ENCODE peak calls at places on chromosomes 11 and 22, in ten cellular contexts. H is GOT3; F is cardiac muscle cell; L is effector CD4-positive, alpha-beta T cell; I is LNCaP clone FGC; U is progenitor cell of endocrine pancreas; P is GM23248; M is fibroblast of the conjunctiva; V is hepatocyte; E is RWPE1. O is an unnamed sample.

GRCh38 chr22:36081023-36081431 is 52.4 kb upstream of the RBFOX2 start:
- DNase-seq in P (peak; percentile 95), U (no peak), F (peak; percentile 62), L (no peak), M (peak; percentile 88), V (peak; percentile 53), H (peak; percentile 55), E (no peak), I (no peak), O (no peak)

GRCh38 chr11:46903846-46904245 is 14.5 kb downstream of the LRP4 start:
- DNase-seq in F (no peak), P (no peak), V (no peak), M (no peak), L (no peak), I (no peak), E (no peak), U (no peak), H (no peak), O (no peak)

GRCh38 chr11:114399490-114399889 is 821 bp downstream of the C11orf71 start:
- DNase-seq in P (no peak), M (no peak), F (no peak), V (peak; percentile 19), E (no peak), I (no peak), U (no peak), H (no peak), L (no peak), O (no peak)

GRCh38 chr11:33767624-33768023 is 6.7 kb downstream of the FBXO3 start:
- DNase-seq in F (no peak), U (no peak), I (no peak), H (no peak), L (no peak), M (no peak), V (no peak), P (no peak), E (no peak), O (no peak)

GRCh38 chr11:12556788-12557384 is 117.3 kb upstream of the TEAD1 start:
- DNase-seq in E (peak; percentile 82), I (no peak), P (peak; percentile 94), U (no peak), M (peak; percentile 75), L (no peak), H (no peak), V (peak; percentile 73), F (peak; percentile 98), O (peak; percentile 54)

GRCh38 chr11:60835472-60835871 is 6.4 kb upstream of the CCDC86 start:
- DNase-seq in F (no peak), U (no peak), I (no peak), E (no peak), V (no peak), L (no peak), P (no peak), M (no peak), H (no peak), O (no peak)

GRCh38 chr22:25081409-25081824 is 118.2 kb upstream of the CRYBB3 start:
- DNase-seq in I (no peak), E (peak; percentile 20), L (peak; percentile 23), H (no peak), V (peak; percentile 64), M (no peak), P (peak; percentile 41), F (peak; percentile 39), U (peak; percentile 21), O (no peak)

GRCh38 chr11:12449961-12450715 is 72.8 kb downstream of the PARVA start:
- DNase-seq in E (peak; percentile 77), H (no peak), U (no peak), L (no peak), F (no peak), M (no peak), I (no peak), V (no peak), P (peak; percentile 82), O (no peak)

GRCh38 chr11:25981998-25982397 is 349.9 kb upstream of the ANO3 start:
- DNase-seq in H (no peak), I (peak; percentile 47), V (peak; percentile 66), L (no peak), P (peak; percentile 80), M (peak; percentile 78), F (peak; percentile 87), E (peak; percentile 46), U (no peak), O (peak; percentile 42)

GRCh38 chr11:21514298-21514697 is 678.6 kb upstream of the ANO5 start:
- DNase-seq in F (no peak), V (peak; percentile 30), U (no peak), L (no peak), I (peak; percentile 7), M (no peak), E (no peak), H (no peak), P (peak; percentile 17), O (no peak)

GRCh38 chr11:97856666-97857065 is 1164.1 kb upstream of the CNTN5 start:
- DNase-seq in L (no peak), V (no peak), I (no peak), F (no peak), H (no peak), M (no peak), P (no peak), U (no peak), E (no peak), O (no peak)

GRCh38 chr11:94325681-94326080 is 21.3 kb downstream of the IZUMO1R start:
- DNase-seq in H (no peak), P (peak; percentile 47), L (peak; percentile 8), F (peak; percentile 38), M (no peak), E (no peak), U (peak; percentile 25), I (peak; percentile 14), V (peak; percentile 33), O (peak; percentile 70)

GRCh38 chr11:86610559-86611341 is 61.7 kb downstream of the ME3 start:
- DNase-seq in I (no peak), V (no peak), F (no peak), H (no peak), P (peak; percentile 22), L (no peak), U (no peak), M (no peak), E (no peak), O (no peak)

GRCh38 chr11:102251423-102251822 is 65.9 kb upstream of the BIRC3 start:
- DNase-seq in I (no peak), F (no peak), E (no peak), U (no peak), M (no peak), L (no peak), V (no peak), P (no peak), H (no peak), O (no peak)

GRCh38 chr11:32145282-32145681 is 54.4 kb downstream of the RCN1 start:
- DNase-seq in V (no peak), P (no peak), F (no peak), E (no peak), M (no peak), L (no peak), H (no peak), U (no peak), I (no peak), O (no peak)

GRCh38 chr11:82995754-82996398 is 75.8 kb downstream of the RAB30 start:
- DNase-seq in U (no peak), F (peak; percentile 84), M (peak; percentile 21), V (no peak), E (no peak), P (no peak), I (no peak), L (no peak), H (no peak), O (no peak)

GRCh38 chr11:62553839-62554361 is 7.3 kb upstream of the AHNAK start:
- DNase-seq in F (no peak), M (peak; percentile 68), P (peak; percentile 97), I (no peak), E (peak; percentile 81), H (no peak), L (no peak), V (no peak), U (no peak), O (peak; percentile 53)

GRCh38 chr11:65107078-65107477 is 4.6 kb upstream of the TM7SF2 start:
- DNase-seq in L (no peak), H (no peak), F (no peak), V (no peak), I (no peak), P (no peak), E (no peak), U (no peak), M (no peak), O (no peak)

GRCh38 chr11:8699903-8700302 is 17.3 kb downstream of the RPL27A start:
- DNase-seq in L (no peak), F (peak; percentile 87), H (no peak), P (peak; percentile 78), U (no peak), V (no peak), I (no peak), E (no peak), M (no peak), O (peak; percentile 15)

GRCh38 chr11:21048626-21049025 is 379.2 kb downstream of the NELL1 start:
- DNase-seq in E (no peak), M (no peak), F (no peak), H (no peak), V (no peak), L (no peak), P (no peak), I (no peak), U (no peak), O (no peak)

GRCh38 chr11:120539681-120540369 is 28.3 kb downstream of the GRIK4 start:
- DNase-seq in L (no peak), E (peak; percentile 23), P (peak; percentile 76), I (no peak), H (no peak), F (peak; percentile 30), M (no peak), V (no peak), U (no peak), O (no peak)

GRCh38 chr11:112289588-112290461 is 29.2 kb upstream of the PLET1 start:
- DNase-seq in M (peak; percentile 37), P (peak; percentile 90), L (peak; percentile 75), V (peak; percentile 89), F (peak; percentile 69), E (peak; percentile 83), U (peak; percentile 75), I (no peak), H (peak; percentile 9), O (peak; percentile 91)

GRCh38 chr11:125375146-125375545 is 120.9 kb downstream of the FEZ1 start:
- DNase-seq in V (no peak), L (no peak), U (no peak), M (no peak), I (no peak), F (peak; percentile 6), P (no peak), E (no peak), H (no peak), O (no peak)